ENCODE peak calls at places on chromosomes 12 and 14, in five cellular contexts. F is IMR-90, L is mucosa of descending colon, B is adrenal gland, O is MM.1S. C is an unnamed sample.
A peak's percentile ranks its signal among the peaks of the same experiment; 100 is the strongest.

GRCh38 chr12:65868133-65868705 is 43.9 kb downstream of the HMGA2 start:
- DNase-seq in F (peak; percentile 97), L (no peak), B (no peak), O (no peak), C (peak; percentile 94)

GRCh38 chr12:3278681-3279414 is 201.7 kb downstream of the TSPAN9 start:
- DNase-seq in F (no peak), L (no peak), B (no peak), O (no peak), C (no peak)

GRCh38 chr14:55381040-55381439 is 30.6 kb downstream of the ATG14 start:
- DNase-seq in F (peak; percentile 30), L (no peak), B (no peak), O (no peak), C (no peak)

GRCh38 chr12:50110762-50111416 is 1.1 kb upstream of the COX14 start:
- DNase-seq in F (peak; percentile 11), L (peak; percentile 73), B (peak; percentile 80), O (peak; percentile 92), C (no peak)

GRCh38 chr12:26319511-26319910 is 124.1 kb downstream of the SSPN start:
- DNase-seq in F (peak; percentile 94), L (peak; percentile 19), B (peak; percentile 48), O (no peak), C (peak; percentile 87)

GRCh38 chr12:54384591-54385041 is at the start of gene ZNF385A:
- DNase-seq in F (no peak), L (no peak), B (no peak), O (no peak), C (no peak)

GRCh38 chr14:81435578-81436295 is 35.6 kb upstream of the STON2 start:
- DNase-seq in F (peak; percentile 2), L (peak; percentile 30), B (no peak), O (peak; percentile 21), C (no peak)

GRCh38 chr12:38392584-38393144 is 76.1 kb downstream of the ALG10B start:
- DNase-seq in F (no peak), L (no peak), B (no peak), O (peak; percentile 16), C (no peak)

GRCh38 chr12:29148065-29148957 is 767 bp upstream of the FAR2 start:
- DNase-seq in F (no peak), L (peak; percentile 77), B (no peak), O (no peak), C (peak; percentile 23)

GRCh38 chr12:15194947-15195346 is 26.3 kb downstream of the RERG start:
- DNase-seq in F (no peak), L (no peak), B (no peak), O (no peak), C (no peak)

GRCh38 chr14:102362084-102362483 is 606 bp downstream of the CINP start:
- DNase-seq in F (peak; percentile 57), L (no peak), B (no peak), O (no peak), C (peak; percentile 11)

GRCh38 chr12:90909069-90909676 is 45.8 kb downstream of the CCER1 start:
- DNase-seq in F (peak; percentile 67), L (peak; percentile 29), B (peak; percentile 47), O (peak; percentile 26), C (peak; percentile 68)

GRCh38 chr14:101076451-101077220 is 173.1 kb upstream of the RTL1 start:
- DNase-seq in F (no peak), L (no peak), B (peak; percentile 26), O (no peak), C (no peak)

GRCh38 chr12:64497903-64498302 is 46.0 kb downstream of the TBK1 start:
- DNase-seq in F (no peak), L (no peak), B (no peak), O (no peak), C (no peak)

GRCh38 chr14:61281186-61281676 is at the start of gene TMEM30B:
- DNase-seq in F (no peak), L (peak; percentile 90), B (no peak), O (no peak), C (no peak)

GRCh38 chr14:21796912-21797311 is 123.3 kb upstream of the OR4E1 start:
- DNase-seq in F (peak; percentile 1), L (no peak), B (no peak), O (no peak), C (peak; percentile 7)

GRCh38 chr14:100734031-100734990 is 7.6 kb downstream of the DLK1 start:
- DNase-seq in F (no peak), L (no peak), B (peak; percentile 18), O (no peak), C (no peak)

GRCh38 chr12:131229426-131230339 is 276.0 kb downstream of the ADGRD1 start:
- DNase-seq in F (no peak), L (no peak), B (peak; percentile 40), O (no peak), C (no peak)

GRCh38 chr14:61671086-61671485 is 24.2 kb upstream of the HIF1A start:
- DNase-seq in F (no peak), L (no peak), B (no peak), O (peak; percentile 40), C (no peak)

GRCh38 chr12:119308743-119309456 is 25.6 kb upstream of the CCDC60 start:
- DNase-seq in F (no peak), L (no peak), B (no peak), O (no peak), C (no peak)

GRCh38 chr14:75191100-75191499 is 14.7 kb upstream of the TMED10 start:
- DNase-seq in F (no peak), L (no peak), B (no peak), O (no peak), C (no peak)

GRCh38 chr12:126084480-126084879 is 1019.2 kb downstream of the AACS start:
- DNase-seq in F (no peak), L (no peak), B (no peak), O (no peak), C (no peak)

GRCh38 chr12:108854453-108855283 is 2.7 kb downstream of the SSH1 start:
- DNase-seq in F (peak; percentile 100), L (no peak), B (peak; percentile 66), O (no peak), C (peak; percentile 97)

GRCh38 chr12:67161322-67161918 is 107.7 kb upstream of the CAND1 start:
- DNase-seq in F (peak; percentile 39), L (peak; percentile 63), B (peak; percentile 70), O (peak; percentile 61), C (peak; percentile 62)

GRCh38 chr12:13175499-13175898 is 21.0 kb upstream of the EMP1 start:
- DNase-seq in F (no peak), L (no peak), B (no peak), O (no peak), C (no peak)

GRCh38 chr12:88058719-88059077 is 29.5 kb upstream of the C12orf50 start:
- DNase-seq in F (no peak), L (no peak), B (no peak), O (no peak), C (no peak)

GRCh38 chr12:130301577-130301976 is 36.1 kb upstream of the PIWIL1 start:
- DNase-seq in F (no peak), L (no peak), B (no peak), O (no peak), C (no peak)

DNA sequence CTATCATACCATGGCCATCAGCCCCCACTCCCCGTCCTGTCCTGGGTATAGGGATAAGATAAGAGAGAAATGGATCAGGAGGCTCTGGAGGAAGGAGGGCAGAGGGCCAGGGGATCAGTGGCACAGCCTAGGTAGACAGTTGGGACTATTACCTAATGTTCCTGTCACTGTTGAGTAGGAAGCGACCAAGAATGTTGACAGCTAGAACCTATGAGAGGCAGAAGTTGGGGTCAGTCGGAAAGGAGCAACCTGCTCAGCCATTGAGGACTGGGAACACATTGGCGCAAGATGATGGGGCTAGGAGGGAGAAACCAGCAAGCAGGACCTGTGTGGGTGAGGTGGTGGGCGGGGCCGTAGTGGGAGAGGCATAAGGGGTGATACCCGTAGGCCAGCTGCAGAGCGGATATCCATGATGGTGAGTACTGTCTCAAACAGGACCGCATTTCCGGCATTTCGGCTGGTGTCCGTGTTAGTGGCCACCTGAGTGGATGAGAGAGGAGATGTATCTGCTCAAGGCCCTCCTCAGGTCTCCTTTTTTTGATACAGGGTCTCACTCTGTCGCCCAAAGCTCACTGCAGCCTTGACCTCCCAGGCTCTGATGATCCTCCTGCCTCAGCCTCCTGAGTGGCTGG is 3.3 kb downstream of the AP1G2 start:
- DNase-seq in F (no peak), L (no peak), B (no peak), O (no peak), C (no peak)
- H3K36me3 ChIP-seq in F (peaks cover 7% of the 10 kb centered on the region), L (peaks cover 4% of the 10 kb centered on the region), B (no peaks in the 10 kb centered on the region), O (no peaks in the 10 kb centered on the region), C (peaks cover 6% of the 10 kb centered on the region)

GRCh38 chr12:20366776-20367409 is 1.4 kb upstream of the PDE3A start:
- DNase-seq in F (no peak), L (no peak), B (no peak), O (no peak), C (no peak)

GRCh38 chr12:20368653-20369163 is 371 bp downstream of the PDE3A start:
- DNase-seq in F (peak; percentile 37), L (peak; percentile 36), B (no peak), O (no peak), C (peak; percentile 45)

GRCh38 chr12:20369164-20370000 is 1.0 kb downstream of the PDE3A start:
- DNase-seq in F (peak; percentile 39), L (peak; percentile 77), B (peak; percentile 27), O (no peak), C (peak; percentile 70)

GRCh38 chr12:20370001-20370381 is 1.7 kb downstream of the PDE3A start:
- DNase-seq in F (no peak), L (peak; percentile 63), B (no peak), O (no peak), C (peak; percentile 20)

GRCh38 chr12:20367731-20368652 is at the start of gene PDE3A:
- DNase-seq in F (peak; percentile 73), L (peak; percentile 76), B (peak; percentile 28), O (peak; percentile 12), C (peak; percentile 82)
- TF ChIP-seq CTCF in F (no peak), L (no peak), B (no peak), O (no peak), C (peak; percentile 51)

GRCh38 chr14:64416348-64416932 is 28.3 kb downstream of the MTHFD1 start:
- DNase-seq in F (no peak), L (no peak), B (no peak), O (no peak), C (no peak)
- H3K36me3 ChIP-seq in F (peaks cover 23% of the 10 kb centered on the region), L (no peaks in the 10 kb centered on the region), B (no peaks in the 10 kb centered on the region), O (no peaks in the 10 kb centered on the region), C (peaks cover 16% of the 10 kb centered on the region)

GRCh38 chr14:53792909-53793308 is 163.7 kb downstream of the BMP4 start:
- DNase-seq in F (no peak), L (no peak), B (no peak), O (no peak), C (no peak)
- TF ChIP-seq CTCF in F (no peak), L (no peak), B (no peak), O (no peak), C (no peak)

C was measured in brain microvascular endothelial cell.